ENCODE peak calls at places on chromosomes 6 and 20, in six cellular contexts. W is GM06990, N is dorsolateral prefrontal cortex, B is AG04449, K is neural progenitor cell, G is IMR-90. J is an unnamed sample.
A peak's percentile ranks its signal among the peaks of the same experiment; 100 is the strongest.

GRCh38 chr6:150142657-150143501 is at the start of gene PPP1R14C:
- DNase-seq in W (peak; percentile 29), B (no peak), N (peak; percentile 36), G (no peak), K (peak; percentile 86), J (no peak)

GRCh38 chr20:45060341-45060740 is 40.6 kb downstream of the KCNS1 start:
- DNase-seq in W (no peak), G (no peak), N (no peak), K (no peak), B (no peak), J (no peak)

GRCh38 chr6:106735828-106736227 is 106.5 kb downstream of the QRSL1 start:
- DNase-seq in N (no peak), G (no peak), K (no peak), B (no peak), W (no peak), J (no peak)

GRCh38 chr6:119096683-119097310 is 18.3 kb upstream of the FAM184A start:
- DNase-seq in K (no peak), W (no peak), N (peak; percentile 72), G (peak; percentile 3), B (no peak), J (no peak)

GRCh38 chr6:95431637-95432228 is 145.6 kb upstream of the MANEA start:
- DNase-seq in W (peak; percentile 1), K (peak; percentile 37), N (peak; percentile 55), B (no peak), G (peak; percentile 40), J (peak; percentile 4)

GRCh38 chr6:158789115-158789917 is 29.9 kb downstream of the EZR start:
- DNase-seq in N (no peak), K (no peak), G (no peak), W (no peak), B (no peak), J (no peak)

GRCh38 chr6:85498596-85499258 is 48.8 kb downstream of the NT5E start:
- DNase-seq in W (no peak), G (peak; percentile 46), B (no peak), N (no peak), K (no peak), J (peak; percentile 38)

GRCh38 chr6:14066782-14067406 is 50.7 kb upstream of the CD83 start:
- DNase-seq in B (peak; percentile 45), G (peak; percentile 80), N (no peak), W (no peak), K (peak; percentile 79), J (no peak)

GRCh38 chr6:101276066-101276465 is 117.4 kb upstream of the GRIK2 start:
- DNase-seq in N (no peak), K (no peak), W (no peak), B (no peak), G (no peak), J (no peak)

GRCh38 chr6:157557541-157557940 is 176.6 kb downstream of the ZDHHC14 start:
- DNase-seq in B (no peak), G (no peak), N (no peak), K (no peak), W (peak; percentile 61), J (no peak)

GRCh38 chr6:35602133-35602946 is 86.4 kb downstream of the FKBP5 start:
- DNase-seq in N (no peak), G (peak; percentile 32), K (no peak), W (peak; percentile 6), B (no peak), J (peak; percentile 47)

GRCh38 chr6:111124406-111124805 is 37.1 kb downstream of the SLC16A10 start:
- DNase-seq in W (no peak), B (no peak), G (no peak), N (no peak), K (no peak), J (no peak)

GRCh38 chr6:107154131-107154906 is 39.0 kb upstream of the BEND3 start:
- DNase-seq in B (no peak), N (no peak), W (no peak), K (peak; percentile 85), G (no peak), J (no peak)

GRCh38 chr6:89387516-89388222 is 24.4 kb downstream of the RRAGD start:
- DNase-seq in W (peak; percentile 76), B (no peak), G (no peak), K (no peak), N (no peak), J (no peak)

GRCh38 chr20:9400371-9401025 is 113.9 kb upstream of the LAMP5 start:
- DNase-seq in G (peak; percentile 20), B (no peak), K (no peak), N (no peak), W (no peak), J (no peak)

GRCh38 chr20:480044-480443 is 17.7 kb upstream of the TBC1D20 start:
- DNase-seq in B (no peak), N (no peak), W (no peak), G (no peak), K (no peak), J (no peak)

GRCh38 chr6:3075522-3076113 is 7.3 kb downstream of the RIPK1 start:
- DNase-seq in W (no peak), B (no peak), N (no peak), G (no peak), K (no peak), J (no peak)

GRCh38 chr6:144606041-144606440 is 320.9 kb downstream of the UTRN start:
- DNase-seq in N (no peak), G (no peak), W (no peak), K (no peak), B (no peak), J (no peak)

GRCh38 chr20:49569403-49570115 is 1.6 kb upstream of the PTGIS start:
- DNase-seq in B (no peak), W (no peak), G (peak; percentile 57), K (peak; percentile 21), N (no peak), J (no peak)

GRCh38 chr20:10864076-10864672 is 190.4 kb upstream of the JAG1 start:
- DNase-seq in B (no peak), K (no peak), N (no peak), G (no peak), W (no peak), J (no peak)

GRCh38 chr6:116190550-116190949 is 63.3 kb downstream of the TSPYL4 start:
- DNase-seq in N (no peak), G (peak; percentile 88), B (peak; percentile 75), K (no peak), W (no peak), J (peak; percentile 35)

GRCh38 chr20:56359212-56360132 is 698 bp downstream of the FAM210B start:
- DNase-seq in K (peak; percentile 64), W (no peak), N (peak; percentile 36), B (peak; percentile 16), G (peak; percentile 73), J (no peak)

GRCh38 chr6:147000545-147001488 is 203.4 kb upstream of the STXBP5 start:
- DNase-seq in G (peak; percentile 79), B (no peak), K (no peak), W (no peak), N (no peak), J (no peak)

GRCh38 chr6:120077489-120077888 is 727.9 kb upstream of the MAN1A1 start:
- DNase-seq in N (no peak), W (no peak), G (no peak), B (no peak), K (peak; percentile 53), J (no peak)

GRCh38 chr6:47308674-47309325 is 905 bp downstream of the TNFRSF21 start:
- DNase-seq in B (no peak), W (peak; percentile 37), N (peak; percentile 35), K (peak; percentile 70), G (peak; percentile 19), J (no peak)

GRCh38 chr6:162237331-162237730 is 490.2 kb downstream of the PRKN start:
- DNase-seq in N (no peak), G (no peak), K (no peak), B (no peak), W (no peak), J (no peak)

GRCh38 chr6:50849781-50850180 is 31.1 kb downstream of the TFAP2B start:
- DNase-seq in W (no peak), K (no peak), B (no peak), G (no peak), N (no peak), J (no peak)

GRCh38 chr6:158593670-158594069 is 33.8 kb downstream of the TMEM181 start:
- DNase-seq in B (no peak), N (no peak), K (no peak), W (no peak), G (no peak), J (no peak)

GRCh38 chr6:26552205-26552604 is 14.0 kb downstream of the HMGN4 start:
- DNase-seq in G (no peak), K (no peak), W (no peak), B (no peak), N (no peak), J (no peak)
- H3K4me3 ChIP-seq in G (no peak overlapping the region), K (no peak overlapping the region), W (no peak overlapping the region), B (no peak overlapping the region), N (no peak overlapping the region), J (no peak overlapping the region)

DNA sequence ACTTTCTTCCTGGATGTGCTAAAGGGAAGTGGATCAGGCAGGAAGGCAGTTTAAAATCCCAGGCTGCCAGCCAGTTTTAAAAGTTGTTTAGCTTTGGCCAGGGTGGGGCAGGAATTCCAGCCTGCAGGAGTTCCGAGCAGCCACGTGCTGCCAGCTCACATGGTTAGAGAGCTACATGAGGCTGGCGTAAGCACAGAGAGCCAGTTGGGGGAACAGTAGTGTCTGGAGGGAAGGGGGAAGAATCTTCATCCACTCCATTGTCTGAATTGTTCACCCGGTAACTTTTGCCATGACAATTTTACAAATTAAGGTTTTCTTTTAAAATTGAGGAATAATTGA is 12.0 kb downstream of the CDC25B start:
- DNase-seq in K (no peak), N (peak; percentile 72), B (peak; percentile 87), W (no peak), G (peak; percentile 92), J (no peak)
- H3K4me3 ChIP-seq in K (no peak overlapping the region), N (no peak overlapping the region), B (no peak overlapping the region), W (no peak overlapping the region), G (no peak overlapping the region), J (no peak overlapping the region)

GRCh38 chr6:74623027-74623426 is 582.8 kb downstream of the COL12A1 start:
- DNase-seq in G (no peak), N (no peak), B (no peak), W (no peak), K (no peak), J (no peak)
- H3K4me3 ChIP-seq in G (no peak overlapping the region), N (no peak overlapping the region), B (no peak overlapping the region), W (no peak overlapping the region), K (no peak overlapping the region), J (no peak overlapping the region)

DNA sequence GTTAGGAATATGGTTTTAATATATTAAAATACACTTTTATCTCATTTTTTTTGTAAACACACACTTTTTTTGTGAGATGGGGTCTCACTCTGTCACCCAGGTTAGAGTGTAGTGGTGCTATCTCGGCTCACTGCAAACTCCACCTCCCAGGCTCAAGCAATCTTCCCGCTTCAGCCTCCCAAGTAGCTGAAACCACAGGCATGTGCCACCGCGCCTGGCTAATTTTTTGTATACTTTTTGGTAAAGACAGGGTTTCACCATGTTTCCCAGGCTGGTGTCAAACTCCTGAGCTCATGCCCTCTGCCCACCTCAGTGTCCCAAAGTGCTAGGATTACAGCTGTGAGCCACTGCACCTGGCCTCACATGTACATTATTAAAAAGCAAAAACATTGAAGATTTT is 10.8 kb downstream of the IPCEF1 start:
- DNase-seq in G (no peak), N (no peak), W (no peak), K (no peak), B (no peak), J (no peak)
- H3K4me3 ChIP-seq in G (no peak overlapping the region), N (no peak overlapping the region), W (no peak overlapping the region), K (no peak overlapping the region), B (no peak overlapping the region), J (no peak overlapping the region)

GRCh38 chr6:17280552-17281090 is 540 bp upstream of the RBM24 start:
- DNase-seq in K (peak; percentile 84), G (no peak), B (no peak), W (no peak), N (peak; percentile 12), J (no peak)
- H3K4me3 ChIP-seq in K (peak overlapping the region; percentile 91), G (peak overlapping the region; percentile 98), B (peak overlapping the region; percentile 90), W (no peak overlapping the region), N (peak overlapping the region; percentile 80), J (peak overlapping the region; percentile 77)

J was measured in kidney epithelial cell.